ENCODE peak calls at places on chromosomes 3 and 15, in ten cellular contexts. H is GM23248; W is right cardiac atrium; B is GM23338; L is thyroid gland; T is HL-60; Y is CD8-positive, alpha-beta memory T cell; O is right atrium auricular region; G is brain microvascular endothelial cell; I is aorta. Q is an unnamed sample.

GRCh38 chr3:56621686-56622085 is 61.4 kb downstream of the TASOR start:
- DNase-seq in L (peak), Y (no peak), I (no peak), G (no peak), B (no peak), W (no peak), O (no peak), T (no peak), H (no peak), Q (no peak)

GRCh38 chr15:74584779-74585178 is 30.9 kb upstream of the CLK3 start:
- DNase-seq in B (no peak), L (no peak), G (no peak), H (no peak), Y (no peak), O (no peak), I (peak), T (no peak), W (no peak), Q (no peak)

GRCh38 chr3:151316267-151316991 is at the start of gene GPR87:
- DNase-seq in I (no peak), Y (no peak), L (no peak), B (peak), T (no peak), H (peak), G (no peak), O (no peak), W (no peak), Q (no peak)

GRCh38 chr3:118946449-118946848 is 88.2 kb downstream of the IGSF11 start:
- DNase-seq in B (no peak), O (no peak), W (no peak), T (no peak), H (no peak), L (no peak), G (no peak), Y (no peak), I (no peak), Q (no peak)

GRCh38 chr3:116785226-116785625 is 75.6 kb downstream of the TUSC7 start:
- DNase-seq in G (no peak), I (no peak), W (no peak), L (no peak), O (no peak), Y (no peak), H (no peak), T (no peak), B (no peak), Q (no peak)

GRCh38 chr3:178822722-178823121 is 248.9 kb downstream of the ZMAT3 start:
- DNase-seq in W (no peak), T (no peak), O (no peak), L (no peak), I (no peak), B (no peak), G (no peak), H (no peak), Y (no peak), Q (no peak)

GRCh38 chr3:40996382-40996781 is 202.9 kb upstream of the CTNNB1 start:
- DNase-seq in G (no peak), T (no peak), O (no peak), I (no peak), B (peak), L (no peak), W (no peak), H (no peak), Y (no peak), Q (no peak)

GRCh38 chr3:5095879-5096278 is 26.2 kb upstream of the ARL8B start:
- DNase-seq in I (no peak), Y (no peak), L (no peak), B (peak), G (peak), W (peak), H (peak), T (no peak), O (no peak), Q (peak)

GRCh38 chr3:175378348-175378747 is 519.2 kb downstream of the NAALADL2 start:
- DNase-seq in B (no peak), O (no peak), H (no peak), T (no peak), I (no peak), Y (no peak), L (no peak), W (no peak), G (no peak), Q (no peak)

GRCh38 chr15:78317145-78317836 is 17.9 kb upstream of the SKIC8 start:
- DNase-seq in G (no peak), W (no peak), H (peak), O (no peak), Y (no peak), T (no peak), B (no peak), I (no peak), L (no peak), Q (no peak)

GRCh38 chr3:176867681-176868663 is 329.3 kb downstream of the TBL1XR1 start:
- DNase-seq in W (no peak), O (no peak), Y (no peak), G (no peak), B (no peak), L (peak), H (no peak), T (no peak), I (no peak), Q (no peak)

GRCh38 chr3:171044828-171045793 is 18.6 kb upstream of the SLC2A2 start:
- DNase-seq in H (peak), B (no peak), G (peak), Y (no peak), W (peak), O (no peak), L (no peak), I (no peak), T (no peak), Q (no peak)

GRCh38 chr3:126699011-126699410 is 5.0 kb upstream of the CHCHD6 start:
- DNase-seq in W (no peak), L (no peak), Y (no peak), B (no peak), I (no peak), G (no peak), H (no peak), T (no peak), O (no peak), Q (no peak)

GRCh38 chr3:126706631-126707030 is 2.6 kb downstream of the CHCHD6 start:
- DNase-seq in H (no peak), O (no peak), B (no peak), L (no peak), I (no peak), W (no peak), T (no peak), G (no peak), Y (no peak), Q (no peak)

GRCh38 chr3:126703512-126704493 is at the start of gene CHCHD6:
- DNase-seq in T (peak), I (peak), G (peak), W (peak), H (peak), B (peak), Y (peak), O (peak), L (peak), Q (peak)

GRCh38 chr3:126704494-126705214 is 614 bp downstream of the CHCHD6 start:
- DNase-seq in T (no peak), L (no peak), H (peak), B (peak), I (no peak), G (no peak), W (peak), Y (no peak), O (no peak), Q (no peak)
- H3K27ac ChIP-seq in T (no peak), L (no peak), H (no peak), B (no peak), I (no peak), G (no peak), W (no peak), Y (peak), O (peak), Q (peak)

GRCh38 chr3:66053009-66053782 is 14.5 kb upstream of the MAGI1 start:
- DNase-seq in W (peak), I (peak), Y (no peak), T (no peak), L (peak), H (peak), G (no peak), O (no peak), B (no peak), Q (peak)

GRCh38 chr3:66041828-66042227 is 3.1 kb upstream of the MAGI1 start:
- DNase-seq in L (no peak), T (no peak), G (no peak), H (no peak), O (no peak), I (no peak), Y (no peak), B (no peak), W (no peak), Q (no peak)

GRCh38 chr3:66048051-66048395 is 9.3 kb upstream of the MAGI1 start:
- DNase-seq in B (no peak), T (no peak), H (peak), L (no peak), W (no peak), O (no peak), Y (no peak), I (no peak), G (no peak), Q (no peak)

GRCh38 chr3:66047321-66048050 is 8.8 kb upstream of the MAGI1 start:
- DNase-seq in L (peak), W (peak), Y (no peak), O (no peak), H (peak), T (no peak), G (peak), I (peak), B (no peak), Q (peak)
- H3K27ac ChIP-seq in L (peak), W (no peak), Y (no peak), O (no peak), H (peak), T (no peak), G (peak), I (no peak), B (no peak), Q (no peak)

DNA sequence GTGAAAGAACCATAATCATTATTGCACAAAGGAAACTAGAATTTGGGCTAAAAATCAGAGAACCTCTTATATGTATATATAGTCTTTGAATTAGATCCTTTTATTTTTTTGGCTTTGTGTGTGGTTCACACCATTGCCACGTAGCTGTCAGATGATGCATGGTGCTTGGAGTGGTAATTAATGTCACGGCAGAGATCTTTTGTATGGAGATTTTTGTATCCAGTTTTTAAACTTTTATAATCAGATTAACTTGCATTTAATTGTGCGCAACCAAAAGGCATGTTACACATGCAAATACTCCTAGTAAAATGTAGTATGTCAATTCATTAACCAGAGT is 831 bp downstream of the ABHD10 start:
- DNase-seq in W (no peak), T (no peak), O (no peak), G (no peak), H (peak), B (no peak), Y (no peak), I (no peak), L (no peak), Q (no peak)
- H3K27ac ChIP-seq in W (no peak), T (peak), O (no peak), G (peak), H (peak), B (no peak), Y (peak), I (no peak), L (peak), Q (no peak)

GRCh38 chr15:71338251-71338650 is 223.0 kb downstream of the THSD4 start:
- DNase-seq in B (no peak), Y (no peak), H (no peak), I (no peak), L (no peak), G (no peak), T (no peak), W (no peak), O (no peak), Q (no peak)
- H3K27ac ChIP-seq in B (no peak), Y (no peak), H (no peak), I (peak), L (no peak), G (no peak), T (no peak), W (peak), O (peak), Q (peak)

Q was measured in testis.